ENCODE peak calls at places on chromosome 20, in nine cellular contexts. B is lower lobe of right lung; F is CD8-positive, alpha-beta T cell; K is upper lobe of right lung; P is left ventricle myocardium inferior; Y is ovary; O is endothelial cell of umbilical vein; V is cardiac muscle cell; A is prostate gland. N is an unnamed sample. For H3K4me1, the result is how much of the 10 kb centered on the place peaks cover.

GRCh38 chr20:62361799-62362589 is 5.1 kb downstream of the LAMA5 start:
- DNase-seq in B (peak), F (no peak), K (peak), P (peak), Y (peak), O (no peak), V (no peak), A (peak), N (peak)

GRCh38 chr20:35003211-35004031 is 47.8 kb downstream of the MYH7B start:
- DNase-seq in B (peak), F (no peak), K (peak), P (peak), Y (no peak), O (no peak), V (no peak), A (no peak), N (no peak)

GRCh38 chr20:49219924-49220831 is 962 bp downstream of the DDX27 start:
- DNase-seq in B (no peak), F (no peak), K (no peak), P (no peak), Y (peak), O (no peak), V (no peak), A (no peak), N (no peak)

GRCh38 chr20:11140359-11140758 is 466.6 kb upstream of the JAG1 start:
- DNase-seq in B (no peak), F (no peak), K (no peak), P (no peak), Y (no peak), O (no peak), V (peak), A (no peak), N (no peak)

GRCh38 chr20:23874747-23875146 is 4.8 kb downstream of the CST5 start:
- DNase-seq in B (no peak), F (no peak), K (no peak), P (no peak), Y (no peak), O (no peak), V (no peak), A (no peak), N (no peak)

GRCh38 chr20:3629893-3630292 is 33.3 kb downstream of the GFRA4 start:
- DNase-seq in B (no peak), F (no peak), K (no peak), P (no peak), Y (no peak), O (no peak), V (no peak), A (no peak), N (no peak)

GRCh38 chr20:49594143-49594928 is 26.4 kb upstream of the PTGIS start:
- DNase-seq in B (no peak), F (no peak), K (no peak), P (peak), Y (no peak), O (peak), V (peak), A (no peak), N (peak)

GRCh38 chr20:48892849-48893352 is 28.6 kb upstream of the ARFGEF2 start:
- DNase-seq in B (no peak), F (no peak), K (no peak), P (no peak), Y (no peak), O (no peak), V (no peak), A (no peak), N (no peak)

GRCh38 chr20:433300-433975 is 25.3 kb downstream of the RBCK1 start:
- DNase-seq in B (no peak), F (peak), K (no peak), P (no peak), Y (no peak), O (no peak), V (no peak), A (no peak), N (no peak)

GRCh38 chr20:1533059-1533458 is 24.4 kb downstream of the SIRPD start:
- DNase-seq in B (no peak), F (no peak), K (no peak), P (no peak), Y (no peak), O (peak), V (no peak), A (no peak), N (no peak)

GRCh38 chr20:528923-529594 is 14.5 kb downstream of the CSNK2A1 start:
- DNase-seq in B (no peak), F (no peak), K (no peak), P (no peak), Y (no peak), O (peak), V (peak), A (no peak), N (no peak)

GRCh38 chr20:62147528-62147927 is 4.0 kb downstream of the SS18L1 start:
- DNase-seq in B (no peak), F (no peak), K (no peak), P (no peak), Y (no peak), O (no peak), V (no peak), A (no peak), N (no peak)

GRCh38 chr20:17762243-17762872 is 62.6 kb downstream of the BANF2 start:
- DNase-seq in B (no peak), F (no peak), K (no peak), P (no peak), Y (no peak), O (no peak), V (no peak), A (no peak), N (no peak)

GRCh38 chr20:62227977-62228958 is 8.2 kb upstream of the HRH3 start:
- DNase-seq in B (no peak), F (no peak), K (no peak), P (no peak), Y (no peak), O (no peak), V (no peak), A (no peak), N (no peak)

GRCh38 chr20:55052464-55052863 is 577.1 kb downstream of the DOK5 start:
- DNase-seq in B (no peak), F (no peak), K (no peak), P (no peak), Y (no peak), O (no peak), V (no peak), A (no peak), N (no peak)

GRCh38 chr20:46040902-46041535 is 12.0 kb downstream of the SLC12A5 start:
- DNase-seq in B (no peak), F (peak), K (no peak), P (no peak), Y (peak), O (peak), V (peak), A (no peak), N (no peak)

DNA sequence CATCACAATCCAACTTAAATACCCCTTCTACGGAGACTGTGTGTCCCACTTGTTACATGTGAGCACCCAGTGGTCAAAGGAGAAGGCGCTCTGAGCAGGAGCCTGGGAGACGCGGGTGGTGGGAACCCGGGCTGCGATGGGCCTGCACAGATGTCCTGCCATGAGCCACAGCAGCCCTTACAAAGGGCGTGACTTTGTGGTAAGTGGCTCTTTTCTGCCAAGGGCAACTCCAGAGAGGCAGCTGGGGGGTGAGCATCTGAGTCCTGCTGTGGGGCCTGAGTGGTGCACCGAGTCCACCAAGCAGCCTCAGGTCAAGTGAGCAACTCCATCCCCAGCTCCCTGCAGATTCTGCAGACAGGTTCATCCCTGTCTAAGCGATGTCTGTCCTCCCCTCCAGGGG is 33.6 kb upstream of the CST7 start:
- DNase-seq in B (no peak), F (no peak), K (no peak), P (no peak), Y (no peak), O (no peak), V (no peak), A (peak), N (no peak)
- H3K27ac ChIP-seq in B (no peak), F (no peak), K (no peak), P (no peak), Y (no peak), O (no peak), V (no peak), A (no peak), N (no peak)

GRCh38 chr20:12970372-12970821 is 38.4 kb upstream of the SPTLC3 start:
- DNase-seq in B (no peak), F (no peak), K (no peak), P (no peak), Y (no peak), O (peak), V (peak), A (no peak), N (peak)
- TF ChIP-seq CTCF in B (peak), F (no peak), K (peak), P (peak), Y (no peak), O (peak), V (peak), A (peak), N (peak)

GRCh38 chr20:57682184-57683038 is 27.4 kb downstream of the PMEPA1 start:
- DNase-seq in B (no peak), F (no peak), K (no peak), P (no peak), Y (no peak), O (no peak), V (no peak), A (no peak), N (no peak)

GRCh38 chr20:57685134-57685851 is 24.5 kb downstream of the PMEPA1 start:
- DNase-seq in B (no peak), F (no peak), K (no peak), P (peak), Y (no peak), O (no peak), V (peak), A (peak), N (no peak)

GRCh38 chr20:57686931-57687652 is 22.7 kb downstream of the PMEPA1 start:
- DNase-seq in B (no peak), F (no peak), K (no peak), P (no peak), Y (no peak), O (no peak), V (no peak), A (no peak), N (no peak)

GRCh38 chr20:57680934-57681914 is 28.6 kb downstream of the PMEPA1 start:
- DNase-seq in B (no peak), F (peak), K (no peak), P (no peak), Y (no peak), O (no peak), V (no peak), A (no peak), N (no peak)

DNA sequence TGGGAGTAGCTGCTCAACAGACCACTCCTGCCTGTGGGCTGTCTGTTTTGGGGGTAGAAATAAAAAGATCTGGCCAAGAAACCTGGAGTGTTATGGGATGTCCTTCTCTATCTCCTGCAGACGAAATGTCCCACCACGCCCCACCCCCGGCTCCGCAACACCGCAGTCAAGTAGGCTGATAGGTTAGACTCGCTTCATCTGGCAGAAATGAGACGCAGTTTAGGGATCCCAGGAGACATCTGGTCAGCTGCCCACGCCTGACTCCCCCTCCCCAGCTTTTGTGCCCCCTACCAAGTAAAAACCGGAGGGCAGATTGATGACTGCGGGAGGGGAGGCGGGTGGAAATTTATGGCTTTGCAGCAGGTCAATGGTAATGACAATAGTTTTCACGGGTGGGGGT is 25.9 kb downstream of the PMEPA1 start:
- DNase-seq in B (no peak), F (no peak), K (no peak), P (no peak), Y (no peak), O (no peak), V (no peak), A (no peak), N (no peak)
- H3K4me1 ChIP-seq in B (under half), F (under half), K (under half), P (half or more), Y (under half), O (under half), V (half or more), A (under half), N (under half)

DNA sequence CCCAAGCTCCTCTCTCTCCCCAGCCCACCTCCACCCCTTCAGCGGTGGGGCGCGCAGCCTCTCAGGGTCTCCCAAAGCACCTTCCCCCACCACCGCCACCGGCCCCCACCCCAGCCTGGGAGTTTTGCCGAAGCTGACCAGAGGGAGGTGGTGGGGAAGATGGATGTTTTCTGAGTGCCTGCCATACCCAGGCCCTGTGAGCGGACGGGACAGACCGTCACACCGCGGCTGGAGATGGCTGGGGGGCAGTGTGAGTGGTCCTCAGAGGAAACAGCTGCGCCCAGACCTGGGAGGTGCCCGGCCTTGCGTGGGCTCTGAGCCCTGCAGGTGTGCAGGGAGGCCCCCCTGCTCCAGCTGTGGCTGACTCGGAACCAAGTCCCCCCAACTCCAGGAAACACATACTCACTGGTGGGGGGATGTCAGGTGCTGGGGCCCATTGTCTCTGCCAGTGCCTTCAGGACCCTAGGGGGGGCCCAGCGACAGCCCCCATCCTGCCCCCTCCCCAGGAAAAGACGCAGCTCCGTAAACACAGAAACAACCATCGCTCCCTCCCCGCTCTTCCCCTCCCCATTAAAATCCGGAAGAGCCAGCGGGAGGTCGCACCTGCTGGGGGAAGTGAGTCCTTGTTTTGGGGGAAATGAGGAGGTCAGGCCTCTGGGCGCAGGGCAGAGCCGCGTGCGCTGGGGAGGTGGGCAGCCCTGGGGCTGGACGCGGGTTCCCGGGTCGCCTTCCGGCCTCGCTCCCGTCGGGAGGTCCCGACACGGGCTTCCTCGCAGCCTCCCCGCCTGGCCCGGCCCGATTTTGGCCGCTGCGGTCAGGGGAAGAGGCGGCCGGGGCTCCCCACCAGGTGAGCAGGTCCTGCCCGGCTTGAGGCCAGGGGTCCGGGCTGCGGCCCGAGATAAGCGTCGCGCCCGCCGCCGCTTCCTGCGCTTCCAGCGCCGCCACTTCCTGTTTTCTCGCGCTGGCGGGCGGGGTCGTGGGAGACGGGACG is 6.1 kb downstream of the C20orf204 start:
- DNase-seq in B (no peak), F (no peak), K (no peak), P (no peak), Y (no peak), O (peak), V (no peak), A (no peak), N (no peak)
- H3K27ac ChIP-seq in B (peak), F (peak), K (peak), P (peak), Y (no peak), O (peak), V (no peak), A (no peak), N (peak)

GRCh38 chr20:60481051-60481741 is 523.0 kb downstream of the CDH26 start:
- DNase-seq in B (no peak), F (no peak), K (no peak), P (peak), Y (no peak), O (no peak), V (no peak), A (no peak), N (no peak)
- TF ChIP-seq CTCF in B (no peak), F (no peak), K (no peak), P (no peak), Y (no peak), O (no peak), V (no peak), A (no peak), N (no peak)

DNA sequence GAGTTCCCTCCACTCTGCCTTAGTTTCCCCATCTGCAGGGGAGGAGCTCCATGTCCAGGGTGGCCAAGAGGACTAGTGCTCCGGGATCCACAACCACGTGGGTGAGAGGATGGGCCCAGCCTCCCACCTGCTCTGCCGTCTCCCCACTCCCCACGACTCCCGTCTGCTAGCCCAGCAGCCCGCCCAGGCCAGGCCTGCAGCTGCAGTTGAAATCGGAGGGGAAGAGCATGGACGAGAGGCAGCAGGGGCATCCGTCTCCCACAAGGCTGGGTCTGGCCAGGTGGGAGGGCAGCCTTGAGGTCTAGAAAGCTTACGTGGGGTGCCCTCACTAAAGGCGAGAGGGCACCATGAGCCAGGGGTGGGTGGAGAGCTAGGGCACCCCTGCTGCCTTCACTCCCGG is 8.6 kb downstream of the NOL4L start:
- DNase-seq in B (no peak), F (no peak), K (no peak), P (no peak), Y (no peak), O (no peak), V (no peak), A (no peak), N (no peak)
- H3K4me1 ChIP-seq in B (under half), F (half or more), K (under half), P (under half), Y (under half), O (under half), V (under half), A (under half), N (under half)

N was measured in heart right ventricle.